ENCODE peak calls at places on chromosomes 1 and 21, in five cellular contexts. Z, Y, M, X and V are unnamed samples.
A peak's percentile ranks its signal among the peaks of the same experiment; 100 is the strongest.

GRCh38 chr1:151314137-151314875 is 12.9 kb downstream of the PI4KB start:
- DNase-seq in Y (peak; percentile 98), Z (no peak), M (peak; percentile 90), X (peak; percentile 55), V (no peak)

GRCh38 chr1:176046926-176047325 is 160.2 kb downstream of the COP1 start:
- DNase-seq in Z (no peak), Y (no peak), M (no peak), X (no peak), V (no peak)

GRCh38 chr21:25313891-25314646 is 293.2 kb downstream of the MRPL39 start:
- DNase-seq in X (no peak), Z (no peak), M (peak; percentile 49), Y (peak; percentile 72), V (no peak)

GRCh38 chr1:51313961-51314777 is 16.2 kb downstream of the TTC39A start:
- DNase-seq in M (peak; percentile 76), Y (peak; percentile 71), X (peak; percentile 35), Z (no peak), V (no peak)

GRCh38 chr1:16913866-16914662 is 7.7 kb upstream of the CROCC start:
- DNase-seq in X (peak; percentile 97), Z (peak; percentile 99), Y (peak; percentile 82), M (peak; percentile 95), V (peak; percentile 96)

GRCh38 chr1:115130786-115131185 is 41.5 kb upstream of the TSPAN2 start:
- DNase-seq in X (no peak), M (no peak), Z (no peak), Y (no peak), V (no peak)

GRCh38 chr1:64514197-64514765 is 44.4 kb downstream of the CACHD1 start:
- DNase-seq in X (no peak), M (peak; percentile 86), Y (peak; percentile 27), Z (no peak), V (no peak)

GRCh38 chr1:86156571-86157455 is at the start of gene COL24A1:
- DNase-seq in Z (peak; percentile 55), X (peak; percentile 14), Y (no peak), M (peak; percentile 61), V (peak; percentile 63)

GRCh38 chr1:25066253-25066652 is 136.2 kb upstream of the RUNX3 start:
- DNase-seq in Z (no peak), X (no peak), Y (peak; percentile 28), M (peak; percentile 23), V (no peak)

GRCh38 chr1:150928286-150928685 is 2.1 kb downstream of the SETDB1 start:
- DNase-seq in X (no peak), Y (no peak), M (no peak), Z (no peak), V (no peak)

GRCh38 chr1:62025154-62025553 is 169.5 kb upstream of the L1TD1 start:
- DNase-seq in M (no peak), X (no peak), Z (no peak), Y (no peak), V (no peak)

GRCh38 chr1:8817413-8818324 is at the start of gene RERE:
- DNase-seq in Y (peak; percentile 47), M (peak; percentile 92), Z (peak; percentile 100), X (peak; percentile 96), V (peak; percentile 32)

GRCh38 chr1:165439287-165439686 is 5.6 kb downstream of the RXRG start:
- DNase-seq in Y (no peak), X (no peak), Z (no peak), M (no peak), V (no peak)

GRCh38 chr21:31335957-31336738 is 7.9 kb downstream of the TIAM1 start:
- DNase-seq in Z (no peak), M (peak; percentile 89), X (no peak), Y (peak; percentile 96), V (no peak)

GRCh38 chr1:226135059-226135651 is 51.4 kb downstream of the ACBD3 start:
- DNase-seq in X (peak; percentile 81), Y (no peak), Z (peak; percentile 43), M (no peak), V (peak; percentile 58)

GRCh38 chr1:90508376-90509167 is 208.5 kb downstream of the BARHL2 start:
- DNase-seq in X (no peak), Z (no peak), Y (no peak), M (no peak), V (no peak)

GRCh38 chr21:35063428-35064172 is 14.5 kb upstream of the RUNX1 start:
- DNase-seq in Y (no peak), Z (no peak), M (no peak), X (no peak), V (no peak)

GRCh38 chr1:23799570-23800395 is 771 bp downstream of the GALE start:
- DNase-seq in Z (peak; percentile 68), X (peak; percentile 88), Y (peak; percentile 92), M (peak; percentile 80), V (no peak)

GRCh38 chr21:46144464-46145070 is 10.8 kb downstream of the FTCD start:
- DNase-seq in M (no peak), X (no peak), Y (no peak), Z (no peak), V (no peak)

GRCh38 chr1:154327466-154328317 is 2.4 kb downstream of the ATP8B2 start:
- DNase-seq in Y (no peak), Z (peak; percentile 55), M (no peak), X (peak; percentile 65), V (no peak)

GRCh38 chr1:116514708-116515525 is 55.9 kb downstream of the CD58 start:
- DNase-seq in Y (no peak), X (no peak), M (no peak), Z (peak; percentile 82), V (no peak)

GRCh38 chr1:9315411-9316079 is 22.9 kb downstream of the SPSB1 start:
- DNase-seq in Y (no peak), Z (peak; percentile 85), X (no peak), M (peak; percentile 31), V (no peak)

GRCh38 chr1:67169496-67169895 is 3.2 kb downstream of the IL23R start:
- DNase-seq in M (no peak), Y (no peak), X (no peak), Z (no peak), V (no peak)

GRCh38 chr1:89781494-89782126 is 39.2 kb upstream of the LRRC8D start:
- DNase-seq in Y (no peak), X (no peak), Z (peak; percentile 79), M (no peak), V (no peak)